ENCODE peak calls at places on chromosomes 6 and 20, in nine cellular contexts. F is ureter; T is sciatic nerve; O is right cardiac atrium; S is kidney tubule cell; C is left kidney; G is heart right ventricle; J is CD8-positive, alpha-beta T cell; W is stimulated activated naive B cell treated with anti-CD40 and anti-IgM and Interleukin-4, amounts not matched to agents 10 μg/mL and 1 μg/mL and 100 μg/mL, for 72 hours. A is an unnamed sample.
A peak's percentile ranks its signal among the peaks of the same experiment; 100 is the strongest.

GRCh38 chr20:62362991-62363919 is 3.9 kb downstream of the LAMA5 start:
- DNase-seq in F (peak; percentile 43), T (no peak), O (peak; percentile 54), S (peak; percentile 54), C (peak; percentile 91), G (peak; percentile 19), J (no peak), W (no peak), A (no peak)

GRCh38 chr20:29689411-29690225 is 1567.8 kb upstream of the DEFB115 start:
- DNase-seq in F (no peak), T (peak; percentile 59), O (peak; percentile 71), S (no peak), C (no peak), G (peak; percentile 32), J (peak; percentile 65), W (no peak), A (peak; percentile 56)

GRCh38 chr20:6489361-6490154 is 277.9 kb upstream of the BMP2 start:
- DNase-seq in F (no peak), T (no peak), O (no peak), S (no peak), C (no peak), G (no peak), J (no peak), W (no peak), A (peak; percentile 40)

GRCh38 chr6:1596088-1596852 is 13.4 kb upstream of the FOXC1 start:
- DNase-seq in F (no peak), T (peak; percentile 79), O (peak; percentile 77), S (peak; percentile 51), C (peak; percentile 79), G (peak; percentile 61), J (peak; percentile 55), W (peak; percentile 37), A (peak; percentile 55)

GRCh38 chr6:109910571-109910970 is 67.5 kb upstream of the GPR6 start:
- DNase-seq in F (no peak), T (no peak), O (no peak), S (no peak), C (no peak), G (no peak), J (no peak), W (no peak), A (no peak)

GRCh38 chr6:57137392-57137791 is 34.7 kb upstream of the BAG2 start:
- DNase-seq in F (no peak), T (no peak), O (no peak), S (no peak), C (no peak), G (no peak), J (no peak), W (no peak), A (no peak)

GRCh38 chr6:5042436-5042835 is 38.6 kb upstream of the RPP40 start:
- DNase-seq in F (no peak), T (no peak), O (no peak), S (no peak), C (no peak), G (no peak), J (no peak), W (no peak), A (no peak)

GRCh38 chr6:75204959-75205775 is 686 bp downstream of the COL12A1 start:
- DNase-seq in F (peak; percentile 56), T (peak; percentile 77), O (peak; percentile 69), S (peak; percentile 73), C (peak; percentile 44), G (peak; percentile 37), J (peak; percentile 26), W (no peak), A (no peak)

GRCh38 chr6:14917511-14917910 is 328.4 kb upstream of the JARID2 start:
- DNase-seq in F (no peak), T (no peak), O (no peak), S (no peak), C (no peak), G (no peak), J (no peak), W (no peak), A (no peak)

GRCh38 chr6:142844065-142844755 is 100.8 kb downstream of the HIVEP2 start:
- DNase-seq in F (no peak), T (no peak), O (no peak), S (no peak), C (no peak), G (no peak), J (no peak), W (no peak), A (no peak)

GRCh38 chr20:62993856-62994494 is 12.8 kb downstream of the BHLHE23 start:
- DNase-seq in F (no peak), T (no peak), O (peak; percentile 33), S (no peak), C (no peak), G (no peak), J (no peak), W (no peak), A (no peak)

GRCh38 chr20:19886666-19887288 is 128.7 kb downstream of the RIN2 start:
- DNase-seq in F (no peak), T (no peak), O (no peak), S (no peak), C (no peak), G (no peak), J (no peak), W (no peak), A (peak; percentile 76)

GRCh38 chr6:55678330-55679224 is 99.6 kb upstream of the HMGCLL1 start:
- DNase-seq in F (no peak), T (no peak), O (no peak), S (no peak), C (peak; percentile 16), G (no peak), J (no peak), W (no peak), A (no peak)

GRCh38 chr6:113301651-113302050 is 555.5 kb upstream of the MARCKS start:
- DNase-seq in F (no peak), T (no peak), O (no peak), S (peak; percentile 5), C (no peak), G (no peak), J (no peak), W (no peak), A (no peak)

GRCh38 chr6:9878535-9878934 is 536.3 kb downstream of the TFAP2A start:
- DNase-seq in F (no peak), T (no peak), O (no peak), S (no peak), C (no peak), G (no peak), J (no peak), W (no peak), A (no peak)

GRCh38 chr20:62685781-62686555 is 22.7 kb upstream of the NTSR1 start:
- DNase-seq in F (no peak), T (no peak), O (peak; percentile 76), S (peak; percentile 8), C (peak; percentile 56), G (no peak), J (no peak), W (no peak), A (peak; percentile 58)

GRCh38 chr20:37397076-37397953 is 51.4 kb downstream of the SRC start:
- DNase-seq in F (no peak), T (peak; percentile 51), O (peak; percentile 51), S (peak; percentile 26), C (no peak), G (no peak), J (peak; percentile 15), W (no peak), A (no peak)

GRCh38 chr20:22617160-22617559 is 32.8 kb upstream of the FOXA2 start:
- DNase-seq in F (no peak), T (no peak), O (no peak), S (peak; percentile 45), C (no peak), G (no peak), J (no peak), W (no peak), A (peak; percentile 61)

GRCh38 chr20:12638633-12639360 is 370.0 kb upstream of the SPTLC3 start:
- DNase-seq in F (no peak), T (no peak), O (no peak), S (no peak), C (peak; percentile 31), G (no peak), J (no peak), W (no peak), A (no peak)

GRCh38 chr20:56945057-56945456 is 316.0 kb downstream of the TFAP2C start:
- DNase-seq in F (no peak), T (no peak), O (no peak), S (no peak), C (peak; percentile 49), G (no peak), J (no peak), W (no peak), A (no peak)

GRCh38 chr20:6764619-6765018 is 2.9 kb upstream of the BMP2 start:
- DNase-seq in F (no peak), T (no peak), O (no peak), S (no peak), C (no peak), G (no peak), J (no peak), W (no peak), A (no peak)

GRCh38 chr6:4805553-4806307 is 29.5 kb downstream of the CDYL start:
- DNase-seq in F (no peak), T (no peak), O (peak; percentile 64), S (peak; percentile 63), C (peak; percentile 81), G (peak; percentile 23), J (peak; percentile 35), W (no peak), A (peak; percentile 70)

GRCh38 chr6:30265166-30265565 is 52.0 kb upstream of the TRIM26 start:
- DNase-seq in F (no peak), T (no peak), O (no peak), S (no peak), C (no peak), G (no peak), J (no peak), W (no peak), A (no peak)

GRCh38 chr20:54872440-54872839 is 397.0 kb downstream of the DOK5 start:
- DNase-seq in F (no peak), T (no peak), O (no peak), S (no peak), C (no peak), G (no peak), J (no peak), W (no peak), A (no peak)

GRCh38 chr6:109194770-109195169 is 99.5 kb downstream of the CEP57L1 start:
- DNase-seq in F (no peak), T (no peak), O (no peak), S (no peak), C (peak; percentile 24), G (no peak), J (no peak), W (no peak), A (peak; percentile 20)

GRCh38 chr6:136784910-136785746 is 7.1 kb downstream of the MAP3K5 start:
- DNase-seq in F (peak; percentile 68), T (peak; percentile 61), O (peak; percentile 77), S (peak; percentile 50), C (no peak), G (peak; percentile 36), J (peak; percentile 38), W (no peak), A (peak; percentile 48)

GRCh38 chr6:22024973-22025467 is 271.8 kb downstream of the PRL start:
- DNase-seq in F (no peak), T (no peak), O (no peak), S (no peak), C (no peak), G (no peak), J (no peak), W (peak; percentile 4), A (no peak)

GRCh38 chr6:35176625-35177024 is 35.5 kb upstream of the TCP11 start:
- DNase-seq in F (no peak), T (no peak), O (no peak), S (no peak), C (no peak), G (no peak), J (no peak), W (no peak), A (no peak)

GRCh38 chr6:68958327-68958726 is 323.2 kb downstream of the ADGRB3 start:
- DNase-seq in F (no peak), T (no peak), O (no peak), S (peak; percentile 15), C (peak; percentile 37), G (no peak), J (no peak), W (no peak), A (no peak)

GRCh38 chr6:101705866-101706265 is 312.4 kb downstream of the GRIK2 start:
- DNase-seq in F (no peak), T (no peak), O (no peak), S (no peak), C (no peak), G (no peak), J (no peak), W (no peak), A (no peak)

GRCh38 chr6:136471372-136471771 is 78.8 kb downstream of the MAP7 start:
- DNase-seq in F (no peak), T (no peak), O (no peak), S (no peak), C (peak; percentile 21), G (no peak), J (no peak), W (no peak), A (peak; percentile 9)

A was measured in small intestine.